ENCODE peak calls at places on chromosomes 5 and 9, in six cellular contexts. One of them, this sample, is unnamed.

GRCh38 chr5:10421841-10422691 is 19.6 kb upstream of the ROPN1L start:
- DNase-seq in spleen: no peak
- DNase-seq in transverse colon: no peak
- DNase-seq in CD8-positive, alpha-beta memory T cell: peak; percentile 24
- DNase-seq in effector memory CD4-positive, alpha-beta T cell: no peak
- DNase-seq in BE2C: no peak
- DNase-seq in this sample: no peak

GRCh38 chr5:100517301-100517974 is 17.7 kb upstream of the FAM174A start:
- DNase-seq in spleen: no peak
- DNase-seq in transverse colon: peak; percentile 63
- DNase-seq in CD8-positive, alpha-beta memory T cell: no peak
- DNase-seq in effector memory CD4-positive, alpha-beta T cell: no peak
- DNase-seq in BE2C: peak; percentile 32
- DNase-seq in this sample: no peak

GRCh38 chr5:51618234-51618633 is 235.0 kb downstream of the ISL1 start:
- DNase-seq in spleen: no peak
- DNase-seq in transverse colon: no peak
- DNase-seq in CD8-positive, alpha-beta memory T cell: no peak
- DNase-seq in effector memory CD4-positive, alpha-beta T cell: no peak
- DNase-seq in BE2C: no peak
- DNase-seq in this sample: no peak

GRCh38 chr5:172542651-172543131 is 88.4 kb upstream of the SH3PXD2B start:
- DNase-seq in spleen: peak; percentile 43
- DNase-seq in transverse colon: no peak
- DNase-seq in CD8-positive, alpha-beta memory T cell: no peak
- DNase-seq in effector memory CD4-positive, alpha-beta T cell: no peak
- DNase-seq in BE2C: no peak
- DNase-seq in this sample: no peak

GRCh38 chr5:16057277-16057676 is 122.3 kb downstream of the MARCHF11 start:
- DNase-seq in spleen: no peak
- DNase-seq in transverse colon: no peak
- DNase-seq in CD8-positive, alpha-beta memory T cell: no peak
- DNase-seq in effector memory CD4-positive, alpha-beta T cell: no peak
- DNase-seq in BE2C: no peak
- DNase-seq in this sample: no peak

GRCh38 chr5:76104027-76104426 is 20.8 kb downstream of the SV2C start:
- DNase-seq in spleen: no peak
- DNase-seq in transverse colon: peak; percentile 23
- DNase-seq in CD8-positive, alpha-beta memory T cell: no peak
- DNase-seq in effector memory CD4-positive, alpha-beta T cell: no peak
- DNase-seq in BE2C: no peak
- DNase-seq in this sample: no peak

GRCh38 chr5:172311605-172312004 is 28.0 kb upstream of the UBTD2 start:
- DNase-seq in spleen: no peak
- DNase-seq in transverse colon: no peak
- DNase-seq in CD8-positive, alpha-beta memory T cell: no peak
- DNase-seq in effector memory CD4-positive, alpha-beta T cell: no peak
- DNase-seq in BE2C: no peak
- DNase-seq in this sample: no peak

GRCh38 chr5:173670791-173671120 is 54.3 kb upstream of the BOD1 start:
- DNase-seq in spleen: no peak
- DNase-seq in transverse colon: no peak
- DNase-seq in CD8-positive, alpha-beta memory T cell: no peak
- DNase-seq in effector memory CD4-positive, alpha-beta T cell: no peak
- DNase-seq in BE2C: peak; percentile 33
- DNase-seq in this sample: no peak

GRCh38 chr5:96259211-96259772 is 173.8 kb downstream of the PCSK1 start:
- DNase-seq in spleen: no peak
- DNase-seq in transverse colon: no peak
- DNase-seq in CD8-positive, alpha-beta memory T cell: no peak
- DNase-seq in effector memory CD4-positive, alpha-beta T cell: no peak
- DNase-seq in BE2C: no peak
- DNase-seq in this sample: no peak

GRCh38 chr9:93120846-93121315 is 13.2 kb downstream of the NINJ1 start:
- DNase-seq in spleen: peak; percentile 78
- DNase-seq in transverse colon: no peak
- DNase-seq in CD8-positive, alpha-beta memory T cell: no peak
- DNase-seq in effector memory CD4-positive, alpha-beta T cell: no peak
- DNase-seq in BE2C: no peak
- DNase-seq in this sample: peak; percentile 3

GRCh38 chr9:37904647-37905505 is 949 bp upstream of the SLC25A51 start:
- DNase-seq in spleen: peak; percentile 82
- DNase-seq in transverse colon: no peak
- DNase-seq in CD8-positive, alpha-beta memory T cell: no peak
- DNase-seq in effector memory CD4-positive, alpha-beta T cell: no peak
- DNase-seq in BE2C: no peak
- DNase-seq in this sample: no peak

GRCh38 chr9:16883586-16883985 is 13.1 kb upstream of the BNC2 start:
- DNase-seq in spleen: no peak
- DNase-seq in transverse colon: no peak
- DNase-seq in CD8-positive, alpha-beta memory T cell: no peak
- DNase-seq in effector memory CD4-positive, alpha-beta T cell: no peak
- DNase-seq in BE2C: no peak
- DNase-seq in this sample: no peak

GRCh38 chr5:147481857-147482256 is 28.0 kb downstream of the DPYSL3 start:
- DNase-seq in spleen: no peak
- DNase-seq in transverse colon: no peak
- DNase-seq in CD8-positive, alpha-beta memory T cell: no peak
- DNase-seq in effector memory CD4-positive, alpha-beta T cell: no peak
- DNase-seq in BE2C: no peak
- DNase-seq in this sample: no peak

GRCh38 chr5:95760291-95761191 is 29.4 kb downstream of the RHOBTB3 start:
- DNase-seq in spleen: no peak
- DNase-seq in transverse colon: no peak
- DNase-seq in CD8-positive, alpha-beta memory T cell: peak; percentile 17
- DNase-seq in effector memory CD4-positive, alpha-beta T cell: no peak
- DNase-seq in BE2C: no peak
- DNase-seq in this sample: no peak

GRCh38 chr5:18068851-18069250 is 434.6 kb downstream of the TAF11L14 start:
- DNase-seq in spleen: no peak
- DNase-seq in transverse colon: no peak
- DNase-seq in CD8-positive, alpha-beta memory T cell: no peak
- DNase-seq in effector memory CD4-positive, alpha-beta T cell: no peak
- DNase-seq in BE2C: no peak
- DNase-seq in this sample: no peak

GRCh38 chr5:100676807-100677631 is 141.8 kb downstream of the FAM174A start:
- DNase-seq in spleen: no peak
- DNase-seq in transverse colon: no peak
- DNase-seq in CD8-positive, alpha-beta memory T cell: no peak
- DNase-seq in effector memory CD4-positive, alpha-beta T cell: no peak
- DNase-seq in BE2C: no peak
- DNase-seq in this sample: no peak

GRCh38 chr5:171313481-171314206 is 4.6 kb downstream of the TLX3 start:
- DNase-seq in spleen: no peak
- DNase-seq in transverse colon: no peak
- DNase-seq in CD8-positive, alpha-beta memory T cell: no peak
- DNase-seq in effector memory CD4-positive, alpha-beta T cell: no peak
- DNase-seq in BE2C: no peak
- DNase-seq in this sample: no peak

GRCh38 chr5:178249191-178249989 is 16.8 kb upstream of the PHYKPL start:
- DNase-seq in spleen: peak; percentile 87
- DNase-seq in transverse colon: no peak
- DNase-seq in CD8-positive, alpha-beta memory T cell: peak; percentile 35
- DNase-seq in effector memory CD4-positive, alpha-beta T cell: no peak
- DNase-seq in BE2C: no peak
- DNase-seq in this sample: no peak

GRCh38 chr9:135369401-135369800 is 110.2 kb upstream of the PPP1R26 start:
- DNase-seq in spleen: no peak
- DNase-seq in transverse colon: no peak
- DNase-seq in CD8-positive, alpha-beta memory T cell: no peak
- DNase-seq in effector memory CD4-positive, alpha-beta T cell: no peak
- DNase-seq in BE2C: no peak
- DNase-seq in this sample: no peak

GRCh38 chr5:176578391-176578808 is 29.3 kb downstream of the CDHR2 start:
- DNase-seq in spleen: no peak
- DNase-seq in transverse colon: peak; percentile 80
- DNase-seq in CD8-positive, alpha-beta memory T cell: peak; percentile 28
- DNase-seq in effector memory CD4-positive, alpha-beta T cell: peak; percentile 33
- DNase-seq in BE2C: peak; percentile 62
- DNase-seq in this sample: no peak

GRCh38 chr5:135218486-135218755 is 180.6 kb downstream of the MACROH2A1 start:
- DNase-seq in spleen: peak; percentile 31
- DNase-seq in transverse colon: no peak
- DNase-seq in CD8-positive, alpha-beta memory T cell: no peak
- DNase-seq in effector memory CD4-positive, alpha-beta T cell: no peak
- DNase-seq in BE2C: no peak
- DNase-seq in this sample: no peak

GRCh38 chr9:131015876-131016397 is 7.0 kb downstream of the LAMC3 start:
- DNase-seq in spleen: no peak
- DNase-seq in transverse colon: no peak
- DNase-seq in CD8-positive, alpha-beta memory T cell: no peak
- DNase-seq in effector memory CD4-positive, alpha-beta T cell: no peak
- DNase-seq in BE2C: no peak
- DNase-seq in this sample: no peak

GRCh38 chr9:5718296-5719032 is 89.6 kb downstream of the RIC1 start:
- DNase-seq in spleen: no peak
- DNase-seq in transverse colon: no peak
- DNase-seq in CD8-positive, alpha-beta memory T cell: no peak
- DNase-seq in effector memory CD4-positive, alpha-beta T cell: no peak
- DNase-seq in BE2C: no peak
- DNase-seq in this sample: no peak

GRCh38 chr9:5719546-5719945 is 90.6 kb downstream of the RIC1 start:
- DNase-seq in spleen: no peak
- DNase-seq in transverse colon: no peak
- DNase-seq in CD8-positive, alpha-beta memory T cell: no peak
- DNase-seq in effector memory CD4-positive, alpha-beta T cell: no peak
- DNase-seq in BE2C: no peak
- DNase-seq in this sample: no peak

GRCh38 chr9:5712651-5713360 is 83.9 kb downstream of the RIC1 start:
- DNase-seq in spleen: no peak
- DNase-seq in transverse colon: no peak
- DNase-seq in CD8-positive, alpha-beta memory T cell: no peak
- DNase-seq in effector memory CD4-positive, alpha-beta T cell: no peak
- DNase-seq in BE2C: no peak
- DNase-seq in this sample: no peak

GRCh38 chr9:5715548-5716127 is 86.7 kb downstream of the RIC1 start:
- DNase-seq in spleen: no peak
- DNase-seq in transverse colon: no peak
- DNase-seq in CD8-positive, alpha-beta memory T cell: no peak
- DNase-seq in effector memory CD4-positive, alpha-beta T cell: no peak
- DNase-seq in BE2C: no peak
- DNase-seq in this sample: no peak

DNA sequence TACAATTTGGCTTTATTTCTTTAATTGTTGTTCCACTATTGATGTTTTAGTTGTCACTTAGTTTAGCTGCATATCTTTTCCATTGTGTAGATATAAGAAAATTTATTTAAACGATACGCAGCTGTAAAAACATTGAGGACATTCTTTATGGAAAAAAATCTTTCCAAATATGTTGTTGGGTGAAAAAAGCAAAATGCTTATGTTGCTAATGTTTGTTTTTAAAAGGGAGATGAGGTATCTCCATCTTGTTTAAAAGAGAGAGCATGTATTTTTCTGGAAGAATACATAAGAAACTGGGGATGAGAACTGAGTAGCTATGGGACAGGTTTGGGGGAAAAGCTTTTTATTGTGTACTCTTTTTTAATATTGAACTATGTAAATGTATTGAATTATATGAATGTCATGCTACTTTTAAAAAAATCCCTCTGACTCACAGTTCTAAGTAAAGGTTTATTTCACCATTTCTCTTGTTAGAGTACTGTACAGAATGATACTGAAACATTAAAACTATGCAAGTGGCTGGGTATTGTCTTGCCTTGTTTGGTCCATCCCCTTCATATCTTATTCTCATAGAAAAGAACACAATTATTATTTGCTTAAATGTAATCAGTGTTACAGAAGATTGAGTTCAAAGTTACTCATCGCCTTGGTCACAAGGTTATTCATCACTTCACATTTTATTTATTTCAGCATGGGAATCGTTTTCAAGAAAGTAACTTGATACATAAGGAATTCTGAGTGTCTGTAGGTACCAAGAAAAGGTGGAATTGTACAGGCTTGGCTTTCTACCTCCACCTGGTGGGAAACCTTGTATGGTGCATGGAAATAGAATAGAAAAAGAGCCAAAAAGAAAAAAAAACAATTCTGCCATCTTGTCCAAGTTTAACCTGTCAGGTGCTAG is 85.8 kb downstream of the RIC1 start:
- DNase-seq in spleen: no peak
- DNase-seq in transverse colon: no peak
- DNase-seq in CD8-positive, alpha-beta memory T cell: no peak
- DNase-seq in effector memory CD4-positive, alpha-beta T cell: no peak
- DNase-seq in BE2C: no peak
- DNase-seq in this sample: no peak
- H3K9me3 ChIP-seq in spleen: no peaks in the 10 kb centered on the region
- H3K9me3 ChIP-seq in transverse colon: no peaks in the 10 kb centered on the region
- H3K9me3 ChIP-seq in CD8-positive, alpha-beta memory T cell: no peaks in the 10 kb centered on the region
- H3K9me3 ChIP-seq in effector memory CD4-positive, alpha-beta T cell: no peaks in the 10 kb centered on the region
- H3K9me3 ChIP-seq in BE2C: no peaks in the 10 kb centered on the region
- H3K9me3 ChIP-seq in this sample: no peaks in the 10 kb centered on the region

GRCh38 chr9:69697475-69697874 is 25.3 kb upstream of the APBA1 start:
- DNase-seq in spleen: no peak
- DNase-seq in transverse colon: no peak
- DNase-seq in CD8-positive, alpha-beta memory T cell: no peak
- DNase-seq in effector memory CD4-positive, alpha-beta T cell: no peak
- DNase-seq in BE2C: peak; percentile 64
- DNase-seq in this sample: no peak

GRCh38 chr9:69696802-69697201 is 24.6 kb upstream of the APBA1 start:
- DNase-seq in spleen: no peak
- DNase-seq in transverse colon: no peak
- DNase-seq in CD8-positive, alpha-beta memory T cell: no peak
- DNase-seq in effector memory CD4-positive, alpha-beta T cell: no peak
- DNase-seq in BE2C: no peak
- DNase-seq in this sample: no peak
- H3K9me3 ChIP-seq in spleen: peaks cover 11% of the 10 kb centered on the region
- H3K9me3 ChIP-seq in transverse colon: peaks cover 26% of the 10 kb centered on the region
- H3K9me3 ChIP-seq in CD8-positive, alpha-beta memory T cell: peaks cover 17% of the 10 kb centered on the region
- H3K9me3 ChIP-seq in effector memory CD4-positive, alpha-beta T cell: no peaks in the 10 kb centered on the region
- H3K9me3 ChIP-seq in BE2C: peaks cover 2% of the 10 kb centered on the region
- H3K9me3 ChIP-seq in this sample: peaks cover 2% of the 10 kb centered on the region

GRCh38 chr9:90995516-90995915 is 193.9 kb downstream of the SYK start:
- DNase-seq in spleen: no peak
- DNase-seq in transverse colon: no peak
- DNase-seq in CD8-positive, alpha-beta memory T cell: no peak
- DNase-seq in effector memory CD4-positive, alpha-beta T cell: no peak
- DNase-seq in BE2C: no peak
- DNase-seq in this sample: no peak
- H3K9me3 ChIP-seq in spleen: no peaks in the 10 kb centered on the region
- H3K9me3 ChIP-seq in transverse colon: no peaks in the 10 kb centered on the region
- H3K9me3 ChIP-seq in CD8-positive, alpha-beta memory T cell: no peaks in the 10 kb centered on the region
- H3K9me3 ChIP-seq in effector memory CD4-positive, alpha-beta T cell: no peaks in the 10 kb centered on the region
- H3K9me3 ChIP-seq in BE2C: no peaks in the 10 kb centered on the region
- H3K9me3 ChIP-seq in this sample: no peaks in the 10 kb centered on the region

DNA sequence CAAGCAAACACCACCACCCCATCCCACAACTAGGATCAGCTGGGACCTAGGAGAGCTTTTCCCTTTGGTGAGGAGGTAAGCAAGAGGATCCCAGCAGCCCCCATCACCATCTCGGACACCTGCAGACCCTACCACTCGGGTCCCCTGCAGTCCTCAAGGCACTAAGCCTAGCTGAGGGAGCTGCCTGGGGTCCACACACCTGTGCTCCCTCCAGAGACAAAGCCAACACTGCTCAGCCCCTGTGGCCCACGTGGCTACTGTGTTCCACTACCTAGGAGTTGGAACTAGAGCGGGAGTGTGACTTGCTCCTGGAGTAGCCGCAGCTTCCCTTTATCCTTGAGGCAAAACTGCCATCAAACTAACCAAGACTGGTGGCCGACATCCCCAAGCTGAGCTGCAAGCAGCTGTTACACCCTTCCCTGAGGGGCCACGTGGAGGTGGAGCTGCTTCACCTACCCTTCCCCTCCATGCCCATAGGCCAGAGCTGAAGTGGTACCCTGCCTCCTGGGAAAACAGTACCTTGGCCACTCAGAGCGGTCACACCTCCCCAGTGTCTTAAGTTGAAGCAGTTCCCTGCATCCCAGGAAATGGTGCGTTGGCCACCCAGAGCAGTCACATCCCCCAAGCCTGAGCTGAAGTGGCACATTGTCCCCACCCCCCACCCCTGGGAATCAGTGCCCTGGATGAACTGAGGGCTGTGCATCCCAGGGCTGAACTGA is 205.5 kb downstream of the CACNA1B start:
- DNase-seq in spleen: peak; percentile 37
- DNase-seq in transverse colon: no peak
- DNase-seq in CD8-positive, alpha-beta memory T cell: no peak
- DNase-seq in effector memory CD4-positive, alpha-beta T cell: no peak
- DNase-seq in BE2C: peak; percentile 1
- DNase-seq in this sample: no peak
- H3K9me3 ChIP-seq in spleen: no peaks in the 10 kb centered on the region
- H3K9me3 ChIP-seq in transverse colon: peaks cover 12% of the 10 kb centered on the region
- H3K9me3 ChIP-seq in CD8-positive, alpha-beta memory T cell: no peaks in the 10 kb centered on the region
- H3K9me3 ChIP-seq in effector memory CD4-positive, alpha-beta T cell: peaks cover 4% of the 10 kb centered on the region
- H3K9me3 ChIP-seq in BE2C: no peaks in the 10 kb centered on the region
- H3K9me3 ChIP-seq in this sample: peaks cover 6% of the 10 kb centered on the region

This sample was measured in T-helper 17 cell.